ENCODE peak calls at places on chromosomes 13 and 19, in seven cellular contexts. A is IMR-90, S is esophagus squamous epithelium, Q is endothelial cell of umbilical vein, U is adrenal gland, G is vagina, O is heart left ventricle. B is an unnamed sample. For H3K9me3, the result is how much of the 10 kb centered on the place peaks cover.

GRCh38 chr13:50512602-50513527 is 330.6 kb downstream of the DLEU7 start:
- DNase-seq in A (peak), O (peak), G (no peak), S (peak), Q (peak), U (peak), B (peak)

GRCh38 chr13:50071399-50071798 is 56.2 kb downstream of the KCNRG start:
- DNase-seq in G (no peak), U (no peak), Q (peak), A (no peak), O (no peak), S (no peak), B (no peak)

GRCh38 chr13:108917581-108917980 is 288.2 kb downstream of the MYO16 start:
- DNase-seq in O (no peak), S (no peak), Q (no peak), U (no peak), A (peak), G (no peak), B (no peak)

GRCh38 chr19:29538651-29539050 is 12.9 kb downstream of the VSTM2B start:
- DNase-seq in Q (no peak), O (no peak), U (no peak), S (no peak), G (no peak), A (no peak), B (no peak)

GRCh38 chr19:17676295-17676694 is 11.9 kb downstream of the UNC13A start:
- DNase-seq in O (no peak), Q (no peak), S (no peak), G (no peak), A (no peak), U (no peak), B (no peak)

GRCh38 chr13:113309481-113309880 is 12.4 kb downstream of the LAMP1 start:
- DNase-seq in U (no peak), S (no peak), O (no peak), Q (no peak), G (no peak), A (no peak), B (no peak)

GRCh38 chr13:24678151-24678550 is 2.1 kb upstream of the ATP12A start:
- DNase-seq in U (no peak), Q (no peak), O (no peak), S (no peak), G (no peak), A (no peak), B (no peak)

GRCh38 chr13:75223981-75224742 is 257.8 kb downstream of the TBC1D4 start:
- DNase-seq in A (no peak), G (no peak), S (no peak), U (no peak), O (no peak), Q (no peak), B (no peak)

GRCh38 chr13:102128216-102128800 is 273.5 kb downstream of the FGF14 start:
- DNase-seq in U (no peak), O (no peak), A (peak), S (no peak), G (no peak), Q (no peak), B (peak)

GRCh38 chr13:30332516-30333165 is 25.3 kb upstream of the KATNAL1 start:
- DNase-seq in A (no peak), U (no peak), O (no peak), Q (no peak), G (no peak), S (no peak), B (no peak)

GRCh38 chr13:45107539-45107938 is 12.8 kb upstream of the GTF2F2 start:
- DNase-seq in A (no peak), G (no peak), O (no peak), S (no peak), Q (no peak), U (no peak), B (no peak)

GRCh38 chr19:8041553-8041952 is 11.0 kb upstream of the CCL25 start:
- DNase-seq in Q (no peak), S (no peak), G (no peak), O (no peak), A (no peak), U (no peak), B (no peak)

GRCh38 chr13:47904239-47904638 is 96.8 kb downstream of the SUCLA2 start:
- DNase-seq in S (no peak), A (no peak), O (no peak), U (peak), Q (no peak), G (no peak), B (no peak)

GRCh38 chr19:5914946-5915781 is 1.1 kb downstream of the CAPS start:
- DNase-seq in G (no peak), U (no peak), A (no peak), S (no peak), O (no peak), Q (no peak), B (peak)
- TF ChIP-seq POLR2A in G (no peak), U (no peak), A (no peak), S (no peak), O (no peak), Q (no peak), B (no peak)

GRCh38 chr19:44002566-44003460 is at the start of gene ZNF230:
- DNase-seq in G (peak), A (peak), U (peak), O (peak), Q (peak), S (peak), B (peak)

GRCh38 chr19:44005968-44006367 is 3.2 kb downstream of the ZNF230 start:
- DNase-seq in G (no peak), S (no peak), O (no peak), A (peak), Q (no peak), U (no peak), B (no peak)

GRCh38 chr19:44010468-44010867 is 7.7 kb downstream of the ZNF230 start:
- DNase-seq in A (no peak), G (no peak), U (no peak), S (no peak), O (no peak), Q (no peak), B (no peak)

GRCh38 chr19:44003461-44004134 is 841 bp downstream of the ZNF230 start:
- DNase-seq in U (peak), O (no peak), A (no peak), S (no peak), G (no peak), Q (peak), B (no peak)

GRCh38 chr19:44007473-44007872 is 4.7 kb downstream of the ZNF230 start:
- DNase-seq in G (no peak), O (no peak), Q (no peak), S (no peak), U (no peak), A (no peak), B (no peak)
- H3K9me3 ChIP-seq in G (under half), O (under half), Q (under half), S (half or more), U (under half), A (under half), B (under half)

GRCh38 chr19:4360081-4360569 is 16.8 kb downstream of the MPND start:
- DNase-seq in O (no peak), A (no peak), Q (no peak), U (peak), G (no peak), S (no peak), B (no peak)

GRCh38 chr19:4362871-4363545 is 19.6 kb downstream of the MPND start:
- DNase-seq in Q (no peak), G (no peak), A (no peak), U (peak), S (no peak), O (no peak), B (no peak)

GRCh38 chr19:4360641-4361151 is 17.3 kb downstream of the MPND start:
- DNase-seq in G (no peak), S (no peak), Q (no peak), O (no peak), U (peak), A (no peak), B (no peak)

GRCh38 chr19:4362038-4362828 is 18.9 kb downstream of the MPND start:
- DNase-seq in U (peak), O (no peak), S (no peak), Q (no peak), G (no peak), A (no peak), B (no peak)

DNA sequence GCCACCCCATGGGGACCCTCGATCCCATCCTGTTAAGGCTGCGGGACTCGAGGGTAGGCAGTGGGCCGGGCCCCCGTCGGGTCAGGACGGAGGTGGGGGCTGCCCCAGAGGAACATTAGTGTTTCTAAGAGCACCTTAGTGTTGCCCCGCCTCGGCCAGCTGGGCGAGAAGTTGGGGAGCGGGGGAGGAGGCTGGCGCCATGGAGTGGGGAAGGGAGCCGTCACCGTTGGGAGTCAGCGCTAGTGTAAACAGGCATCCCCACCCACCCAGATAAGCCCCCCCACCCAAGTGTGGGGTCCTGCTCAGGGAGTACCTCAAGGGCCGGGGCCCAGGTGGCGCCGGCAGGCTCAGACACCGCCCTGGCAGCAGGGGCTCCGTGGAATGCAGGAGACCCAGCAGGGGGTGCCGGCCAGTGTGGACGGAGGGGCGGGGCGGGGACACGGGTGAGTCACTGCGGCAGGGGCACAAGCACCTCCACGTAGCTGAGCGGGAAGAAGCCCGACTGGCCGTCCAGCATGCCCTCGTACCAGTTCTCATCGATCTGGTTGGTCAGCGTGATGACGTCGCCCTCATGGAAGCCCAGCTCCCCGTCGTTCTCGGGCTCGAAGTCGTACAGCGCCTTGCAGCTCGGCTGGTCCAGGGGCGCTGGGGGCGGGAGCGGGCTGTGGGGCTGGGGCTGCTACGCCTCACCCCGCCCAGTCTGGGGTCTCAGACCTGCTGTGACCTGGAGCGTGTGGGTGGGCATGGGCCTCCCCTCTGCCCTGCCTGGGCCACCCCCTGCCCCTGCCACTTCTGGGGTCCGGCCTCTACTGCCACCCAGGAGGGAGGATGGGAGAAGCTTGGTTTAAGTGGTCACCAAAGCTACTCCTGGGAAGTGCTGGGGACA is 18.0 kb downstream of the MPND start:
- DNase-seq in U (peak), S (no peak), O (no peak), Q (no peak), G (no peak), A (peak), B (no peak)
- TF ChIP-seq POLR2A in U (no peak), S (no peak), O (no peak), Q (no peak), G (no peak), A (no peak), B (no peak)

DNA sequence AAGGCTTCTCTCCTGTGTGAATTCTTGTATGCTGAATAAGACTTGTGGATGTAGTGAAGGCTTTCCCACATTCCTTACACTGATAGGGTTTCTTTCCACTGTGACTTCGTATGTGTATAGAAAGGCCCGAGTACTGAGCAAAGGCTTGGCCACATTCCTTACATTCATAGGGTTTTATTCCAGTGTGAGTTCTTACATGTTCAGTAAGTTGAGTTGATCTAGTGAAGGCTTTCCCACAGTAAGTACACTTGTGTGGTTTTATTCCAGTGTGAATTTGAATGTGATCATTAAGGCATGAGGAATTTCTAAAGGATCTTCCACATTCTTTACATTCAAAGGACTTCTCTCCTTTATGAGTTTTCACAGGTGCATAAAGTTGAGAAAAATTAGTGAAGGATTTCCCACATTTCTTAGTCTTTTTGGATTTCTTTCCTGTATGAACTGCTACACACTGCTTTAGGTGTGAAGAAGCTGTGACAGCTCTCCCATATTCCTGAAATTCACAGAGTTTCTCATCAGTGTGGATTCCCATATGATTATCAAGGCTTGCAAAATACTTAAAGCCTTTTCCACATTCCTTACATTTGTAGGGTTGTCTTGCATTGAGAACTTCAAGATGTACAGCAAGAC is 10.4 kb downstream of the ZNF561 start:
- DNase-seq in O (no peak), S (no peak), Q (no peak), A (no peak), G (no peak), U (no peak), B (no peak)
- H3K9me3 ChIP-seq in O (under half), S (half or more), Q (under half), A (half or more), G (half or more), U (half or more), B (under half)

GRCh38 chr19:42132030-42132628 is at the start of gene POU2F2:
- DNase-seq in O (no peak), A (no peak), Q (no peak), G (no peak), U (peak), S (no peak), B (no peak)
- TF ChIP-seq POLR2A in O (no peak), A (no peak), Q (no peak), G (no peak), U (no peak), S (no peak), B (no peak)

B was measured in prostate gland.